ENCODE peak calls at places on chromosome 9, in ten cellular contexts. Q is A172; V is epithelial cell of esophagus; R is Peyer's patch; B is CD4-positive, alpha-beta memory T cell; M is RWPE1; K is WERI-Rb-1; S is effector memory CD8-positive, alpha-beta T cell; A is omental fat pad; E is GM23248. L is an unnamed sample.

GRCh38 chr9:129968690-129969485 is 74.1 kb downstream of the FNBP1 start:
- DNase-seq in Q (peak; percentile 90), V (peak; percentile 60), R (peak; percentile 8), B (no peak), M (peak; percentile 62), K (no peak), S (no peak), A (no peak), E (peak; percentile 96), L (peak; percentile 56)

GRCh38 chr9:35164711-35165110 is 2.9 kb downstream of the UNC13B start:
- DNase-seq in Q (no peak), V (peak; percentile 19), R (no peak), B (no peak), M (no peak), K (no peak), S (no peak), A (no peak), E (peak; percentile 29), L (no peak)

GRCh38 chr9:137742698-137743097 is 123.9 kb downstream of the EHMT1 start:
- DNase-seq in Q (no peak), V (no peak), R (no peak), B (no peak), M (no peak), K (no peak), S (no peak), A (no peak), E (peak; percentile 19), L (no peak)

GRCh38 chr9:108662090-108662875 is 193.5 kb downstream of the ACTL7B start:
- DNase-seq in Q (no peak), V (peak; percentile 27), R (no peak), B (no peak), M (no peak), K (no peak), S (no peak), A (no peak), E (peak; percentile 44), L (no peak)

GRCh38 chr9:35645736-35646582 is 4.8 kb downstream of the SIT1 start:
- DNase-seq in Q (no peak), V (peak; percentile 83), R (no peak), B (peak; percentile 42), M (peak; percentile 92), K (peak; percentile 53), S (no peak), A (no peak), E (peak; percentile 54), L (no peak)

GRCh38 chr9:21465138-21465537 is 17.0 kb downstream of the IFNE start:
- DNase-seq in Q (no peak), V (no peak), R (no peak), B (no peak), M (no peak), K (no peak), S (no peak), A (no peak), E (no peak), L (no peak)

GRCh38 chr9:16735000-16735399 is 135.5 kb downstream of the BNC2 start:
- DNase-seq in Q (no peak), V (no peak), R (no peak), B (no peak), M (no peak), K (no peak), S (no peak), A (no peak), E (no peak), L (no peak)

GRCh38 chr9:16670791-16671190 is 199.7 kb downstream of the BNC2 start:
- DNase-seq in Q (no peak), V (no peak), R (no peak), B (no peak), M (no peak), K (no peak), S (no peak), A (no peak), E (no peak), L (no peak)

GRCh38 chr9:76414656-76415055 is 20.4 kb upstream of the RFK start:
- DNase-seq in Q (peak; percentile 72), V (peak; percentile 36), R (no peak), B (no peak), M (no peak), K (no peak), S (no peak), A (no peak), E (no peak), L (no peak)